ENCODE peak calls at places on chromosomes 11 and 22, in ten cellular contexts. One of them, this sample, is unnamed.

GRCh38 chr22:25582946-25583345 is 18.5 kb downstream of the GRK3 start:
- DNase-seq in NCI-H1417: no peak
- DNase-seq in Calu3: no peak
- DNase-seq in stimulated activated effector memory CD8-positive, alpha-beta T cell treated with anti-CD3 and anti-CD28 coated beads, Interleukin-12 subunit alpha, Interleukin-12 subunit beta, amount 100 ng/mL, for 72 hours: no peak
- DNase-seq in GM23248: peak; percentile 39
- DNase-seq in sciatic nerve: no peak
- DNase-seq in fibroblast of the aortic adventitia: peak; percentile 28
- DNase-seq in stimulated activated CD4-positive, alpha-beta T cell treated with anti-CD3 and anti-CD28 coated beads, TNF-alpha, amount 100 ng/mL, for 24 hours: no peak
- DNase-seq in GM12865: no peak
- DNase-seq in bronchial epithelial cell: peak; percentile 46
- DNase-seq in this sample: no peak

GRCh38 chr11:124917115-124917637 is 1.9 kb upstream of the HEPN1 start:
- DNase-seq in NCI-H1417: no peak
- DNase-seq in Calu3: no peak
- DNase-seq in stimulated activated effector memory CD8-positive, alpha-beta T cell treated with anti-CD3 and anti-CD28 coated beads, Interleukin-12 subunit alpha, Interleukin-12 subunit beta, amount 100 ng/mL, for 72 hours: no peak
- DNase-seq in GM23248: peak; percentile 47
- DNase-seq in sciatic nerve: no peak
- DNase-seq in fibroblast of the aortic adventitia: peak; percentile 56
- DNase-seq in stimulated activated CD4-positive, alpha-beta T cell treated with anti-CD3 and anti-CD28 coated beads, TNF-alpha, amount 100 ng/mL, for 24 hours: no peak
- DNase-seq in GM12865: no peak
- DNase-seq in bronchial epithelial cell: peak; percentile 9
- DNase-seq in this sample: no peak

GRCh38 chr22:31944700-31945477 is 554 bp downstream of the YWHAH start:
- DNase-seq in NCI-H1417: peak; percentile 78
- DNase-seq in Calu3: peak; percentile 56
- DNase-seq in stimulated activated effector memory CD8-positive, alpha-beta T cell treated with anti-CD3 and anti-CD28 coated beads, Interleukin-12 subunit alpha, Interleukin-12 subunit beta, amount 100 ng/mL, for 72 hours: peak; percentile 29
- DNase-seq in GM23248: peak; percentile 60
- DNase-seq in sciatic nerve: peak; percentile 79
- DNase-seq in fibroblast of the aortic adventitia: no peak
- DNase-seq in stimulated activated CD4-positive, alpha-beta T cell treated with anti-CD3 and anti-CD28 coated beads, TNF-alpha, amount 100 ng/mL, for 24 hours: peak; percentile 35
- DNase-seq in GM12865: peak; percentile 22
- DNase-seq in bronchial epithelial cell: no peak
- DNase-seq in this sample: peak; percentile 27

GRCh38 chr11:93113824-93114223 is 84.0 kb downstream of the SLC36A4 start:
- DNase-seq in NCI-H1417: no peak
- DNase-seq in Calu3: no peak
- DNase-seq in stimulated activated effector memory CD8-positive, alpha-beta T cell treated with anti-CD3 and anti-CD28 coated beads, Interleukin-12 subunit alpha, Interleukin-12 subunit beta, amount 100 ng/mL, for 72 hours: no peak
- DNase-seq in GM23248: no peak
- DNase-seq in sciatic nerve: no peak
- DNase-seq in fibroblast of the aortic adventitia: no peak
- DNase-seq in stimulated activated CD4-positive, alpha-beta T cell treated with anti-CD3 and anti-CD28 coated beads, TNF-alpha, amount 100 ng/mL, for 24 hours: no peak
- DNase-seq in GM12865: no peak
- DNase-seq in bronchial epithelial cell: no peak
- DNase-seq in this sample: no peak

GRCh38 chr11:11163256-11163655 is 189.8 kb downstream of the CSNK2A3 start:
- DNase-seq in NCI-H1417: no peak
- DNase-seq in Calu3: peak; percentile 32
- DNase-seq in stimulated activated effector memory CD8-positive, alpha-beta T cell treated with anti-CD3 and anti-CD28 coated beads, Interleukin-12 subunit alpha, Interleukin-12 subunit beta, amount 100 ng/mL, for 72 hours: no peak
- DNase-seq in GM23248: peak; percentile 38
- DNase-seq in sciatic nerve: no peak
- DNase-seq in fibroblast of the aortic adventitia: no peak
- DNase-seq in stimulated activated CD4-positive, alpha-beta T cell treated with anti-CD3 and anti-CD28 coated beads, TNF-alpha, amount 100 ng/mL, for 24 hours: no peak
- DNase-seq in GM12865: no peak
- DNase-seq in bronchial epithelial cell: no peak
- DNase-seq in this sample: peak; percentile 59

GRCh38 chr22:31715157-31715778 is 34.7 kb downstream of the PRR14L start:
- DNase-seq in NCI-H1417: no peak
- DNase-seq in Calu3: no peak
- DNase-seq in stimulated activated effector memory CD8-positive, alpha-beta T cell treated with anti-CD3 and anti-CD28 coated beads, Interleukin-12 subunit alpha, Interleukin-12 subunit beta, amount 100 ng/mL, for 72 hours: no peak
- DNase-seq in GM23248: no peak
- DNase-seq in sciatic nerve: no peak
- DNase-seq in fibroblast of the aortic adventitia: no peak
- DNase-seq in stimulated activated CD4-positive, alpha-beta T cell treated with anti-CD3 and anti-CD28 coated beads, TNF-alpha, amount 100 ng/mL, for 24 hours: no peak
- DNase-seq in GM12865: no peak
- DNase-seq in bronchial epithelial cell: no peak
- DNase-seq in this sample: no peak

GRCh38 chr11:18312663-18313420 is 9.1 kb downstream of the HPS5 start:
- DNase-seq in NCI-H1417: no peak
- DNase-seq in Calu3: peak; percentile 41
- DNase-seq in stimulated activated effector memory CD8-positive, alpha-beta T cell treated with anti-CD3 and anti-CD28 coated beads, Interleukin-12 subunit alpha, Interleukin-12 subunit beta, amount 100 ng/mL, for 72 hours: no peak
- DNase-seq in GM23248: peak; percentile 54
- DNase-seq in sciatic nerve: no peak
- DNase-seq in fibroblast of the aortic adventitia: peak; percentile 70
- DNase-seq in stimulated activated CD4-positive, alpha-beta T cell treated with anti-CD3 and anti-CD28 coated beads, TNF-alpha, amount 100 ng/mL, for 24 hours: no peak
- DNase-seq in GM12865: no peak
- DNase-seq in bronchial epithelial cell: peak; percentile 82
- DNase-seq in this sample: no peak

GRCh38 chr11:128299132-128299726 is 288.1 kb downstream of the ETS1 start:
- DNase-seq in NCI-H1417: peak; percentile 29
- DNase-seq in Calu3: no peak
- DNase-seq in stimulated activated effector memory CD8-positive, alpha-beta T cell treated with anti-CD3 and anti-CD28 coated beads, Interleukin-12 subunit alpha, Interleukin-12 subunit beta, amount 100 ng/mL, for 72 hours: no peak
- DNase-seq in GM23248: peak; percentile 75
- DNase-seq in sciatic nerve: no peak
- DNase-seq in fibroblast of the aortic adventitia: peak; percentile 51
- DNase-seq in stimulated activated CD4-positive, alpha-beta T cell treated with anti-CD3 and anti-CD28 coated beads, TNF-alpha, amount 100 ng/mL, for 24 hours: no peak
- DNase-seq in GM12865: peak; percentile 74
- DNase-seq in bronchial epithelial cell: peak; percentile 9
- DNase-seq in this sample: no peak

GRCh38 chr11:63493127-63493526 is 2.2 kb upstream of the PLAAT5 start:
- DNase-seq in NCI-H1417: no peak
- DNase-seq in Calu3: no peak
- DNase-seq in stimulated activated effector memory CD8-positive, alpha-beta T cell treated with anti-CD3 and anti-CD28 coated beads, Interleukin-12 subunit alpha, Interleukin-12 subunit beta, amount 100 ng/mL, for 72 hours: no peak
- DNase-seq in GM23248: no peak
- DNase-seq in sciatic nerve: no peak
- DNase-seq in fibroblast of the aortic adventitia: no peak
- DNase-seq in stimulated activated CD4-positive, alpha-beta T cell treated with anti-CD3 and anti-CD28 coated beads, TNF-alpha, amount 100 ng/mL, for 24 hours: no peak
- DNase-seq in GM12865: no peak
- DNase-seq in bronchial epithelial cell: no peak
- DNase-seq in this sample: no peak

GRCh38 chr11:123194308-123195181 is 503 bp downstream of the CLMP start:
- DNase-seq in NCI-H1417: peak; percentile 82
- DNase-seq in Calu3: peak; percentile 11
- DNase-seq in stimulated activated effector memory CD8-positive, alpha-beta T cell treated with anti-CD3 and anti-CD28 coated beads, Interleukin-12 subunit alpha, Interleukin-12 subunit beta, amount 100 ng/mL, for 72 hours: no peak
- DNase-seq in GM23248: peak; percentile 70
- DNase-seq in sciatic nerve: peak; percentile 66
- DNase-seq in fibroblast of the aortic adventitia: peak; percentile 63
- DNase-seq in stimulated activated CD4-positive, alpha-beta T cell treated with anti-CD3 and anti-CD28 coated beads, TNF-alpha, amount 100 ng/mL, for 24 hours: no peak
- DNase-seq in GM12865: no peak
- DNase-seq in bronchial epithelial cell: peak; percentile 22
- DNase-seq in this sample: no peak

GRCh38 chr11:14519692-14520085 is 497 bp downstream of the PSMA1 start:
- DNase-seq in NCI-H1417: no peak
- DNase-seq in Calu3: no peak
- DNase-seq in stimulated activated effector memory CD8-positive, alpha-beta T cell treated with anti-CD3 and anti-CD28 coated beads, Interleukin-12 subunit alpha, Interleukin-12 subunit beta, amount 100 ng/mL, for 72 hours: no peak
- DNase-seq in GM23248: peak; percentile 75
- DNase-seq in sciatic nerve: no peak
- DNase-seq in fibroblast of the aortic adventitia: no peak
- DNase-seq in stimulated activated CD4-positive, alpha-beta T cell treated with anti-CD3 and anti-CD28 coated beads, TNF-alpha, amount 100 ng/mL, for 24 hours: no peak
- DNase-seq in GM12865: no peak
- DNase-seq in bronchial epithelial cell: peak; percentile 65
- DNase-seq in this sample: no peak

GRCh38 chr11:70122490-70123198 is 44.5 kb downstream of the ANO1 start:
- DNase-seq in NCI-H1417: peak; percentile 27
- DNase-seq in Calu3: no peak
- DNase-seq in stimulated activated effector memory CD8-positive, alpha-beta T cell treated with anti-CD3 and anti-CD28 coated beads, Interleukin-12 subunit alpha, Interleukin-12 subunit beta, amount 100 ng/mL, for 72 hours: no peak
- DNase-seq in GM23248: no peak
- DNase-seq in sciatic nerve: no peak
- DNase-seq in fibroblast of the aortic adventitia: no peak
- DNase-seq in stimulated activated CD4-positive, alpha-beta T cell treated with anti-CD3 and anti-CD28 coated beads, TNF-alpha, amount 100 ng/mL, for 24 hours: no peak
- DNase-seq in GM12865: no peak
- DNase-seq in bronchial epithelial cell: no peak
- DNase-seq in this sample: no peak

GRCh38 chr11:71286701-71287643 is 34.6 kb upstream of the SHANK2 start:
- DNase-seq in NCI-H1417: no peak
- DNase-seq in Calu3: peak; percentile 67
- DNase-seq in stimulated activated effector memory CD8-positive, alpha-beta T cell treated with anti-CD3 and anti-CD28 coated beads, Interleukin-12 subunit alpha, Interleukin-12 subunit beta, amount 100 ng/mL, for 72 hours: no peak
- DNase-seq in GM23248: peak; percentile 98
- DNase-seq in sciatic nerve: no peak
- DNase-seq in fibroblast of the aortic adventitia: peak; percentile 97
- DNase-seq in stimulated activated CD4-positive, alpha-beta T cell treated with anti-CD3 and anti-CD28 coated beads, TNF-alpha, amount 100 ng/mL, for 24 hours: no peak
- DNase-seq in GM12865: no peak
- DNase-seq in bronchial epithelial cell: peak; percentile 86
- DNase-seq in this sample: peak; percentile 26

GRCh38 chr11:86230196-86230813 is 14.2 kb upstream of the EED start:
- DNase-seq in NCI-H1417: no peak
- DNase-seq in Calu3: peak; percentile 33
- DNase-seq in stimulated activated effector memory CD8-positive, alpha-beta T cell treated with anti-CD3 and anti-CD28 coated beads, Interleukin-12 subunit alpha, Interleukin-12 subunit beta, amount 100 ng/mL, for 72 hours: no peak
- DNase-seq in GM23248: peak; percentile 28
- DNase-seq in sciatic nerve: no peak
- DNase-seq in fibroblast of the aortic adventitia: no peak
- DNase-seq in stimulated activated CD4-positive, alpha-beta T cell treated with anti-CD3 and anti-CD28 coated beads, TNF-alpha, amount 100 ng/mL, for 24 hours: no peak
- DNase-seq in GM12865: no peak
- DNase-seq in bronchial epithelial cell: peak; percentile 55
- DNase-seq in this sample: peak; percentile 24

GRCh38 chr22:29689872-29690213 is 30.0 kb upstream of the CABP7 start:
- DNase-seq in NCI-H1417: peak; percentile 40
- DNase-seq in Calu3: peak; percentile 60
- DNase-seq in stimulated activated effector memory CD8-positive, alpha-beta T cell treated with anti-CD3 and anti-CD28 coated beads, Interleukin-12 subunit alpha, Interleukin-12 subunit beta, amount 100 ng/mL, for 72 hours: no peak
- DNase-seq in GM23248: peak; percentile 75
- DNase-seq in sciatic nerve: peak; percentile 83
- DNase-seq in fibroblast of the aortic adventitia: peak; percentile 58
- DNase-seq in stimulated activated CD4-positive, alpha-beta T cell treated with anti-CD3 and anti-CD28 coated beads, TNF-alpha, amount 100 ng/mL, for 24 hours: peak; percentile 35
- DNase-seq in GM12865: peak; percentile 21
- DNase-seq in bronchial epithelial cell: peak; percentile 31
- DNase-seq in this sample: peak; percentile 61

GRCh38 chr11:117315285-117316196 is 515 bp downstream of the BACE1 start:
- DNase-seq in NCI-H1417: peak; percentile 56
- DNase-seq in Calu3: no peak
- DNase-seq in stimulated activated effector memory CD8-positive, alpha-beta T cell treated with anti-CD3 and anti-CD28 coated beads, Interleukin-12 subunit alpha, Interleukin-12 subunit beta, amount 100 ng/mL, for 72 hours: peak; percentile 10
- DNase-seq in GM23248: peak; percentile 51
- DNase-seq in sciatic nerve: peak; percentile 58
- DNase-seq in fibroblast of the aortic adventitia: no peak
- DNase-seq in stimulated activated CD4-positive, alpha-beta T cell treated with anti-CD3 and anti-CD28 coated beads, TNF-alpha, amount 100 ng/mL, for 24 hours: peak; percentile 11
- DNase-seq in GM12865: no peak
- DNase-seq in bronchial epithelial cell: no peak
- DNase-seq in this sample: peak; percentile 16

GRCh38 chr11:94586978-94587377 is 19.8 kb downstream of the PIWIL4 start:
- DNase-seq in NCI-H1417: no peak
- DNase-seq in Calu3: peak; percentile 10
- DNase-seq in stimulated activated effector memory CD8-positive, alpha-beta T cell treated with anti-CD3 and anti-CD28 coated beads, Interleukin-12 subunit alpha, Interleukin-12 subunit beta, amount 100 ng/mL, for 72 hours: no peak
- DNase-seq in GM23248: no peak
- DNase-seq in sciatic nerve: no peak
- DNase-seq in fibroblast of the aortic adventitia: no peak
- DNase-seq in stimulated activated CD4-positive, alpha-beta T cell treated with anti-CD3 and anti-CD28 coated beads, TNF-alpha, amount 100 ng/mL, for 24 hours: no peak
- DNase-seq in GM12865: no peak
- DNase-seq in bronchial epithelial cell: peak; percentile 27
- DNase-seq in this sample: peak; percentile 36

GRCh38 chr11:129917231-129917630 is 21.9 kb upstream of the NFRKB start:
- DNase-seq in NCI-H1417: no peak
- DNase-seq in Calu3: no peak
- DNase-seq in stimulated activated effector memory CD8-positive, alpha-beta T cell treated with anti-CD3 and anti-CD28 coated beads, Interleukin-12 subunit alpha, Interleukin-12 subunit beta, amount 100 ng/mL, for 72 hours: no peak
- DNase-seq in GM23248: peak; percentile 34
- DNase-seq in sciatic nerve: no peak
- DNase-seq in fibroblast of the aortic adventitia: peak; percentile 71
- DNase-seq in stimulated activated CD4-positive, alpha-beta T cell treated with anti-CD3 and anti-CD28 coated beads, TNF-alpha, amount 100 ng/mL, for 24 hours: no peak
- DNase-seq in GM12865: no peak
- DNase-seq in bronchial epithelial cell: no peak
- DNase-seq in this sample: no peak

GRCh38 chr11:19244084-19244483 is 3.3 kb upstream of the E2F8 start:
- DNase-seq in NCI-H1417: no peak
- DNase-seq in Calu3: peak; percentile 63
- DNase-seq in stimulated activated effector memory CD8-positive, alpha-beta T cell treated with anti-CD3 and anti-CD28 coated beads, Interleukin-12 subunit alpha, Interleukin-12 subunit beta, amount 100 ng/mL, for 72 hours: no peak
- DNase-seq in GM23248: peak; percentile 54
- DNase-seq in sciatic nerve: no peak
- DNase-seq in fibroblast of the aortic adventitia: peak; percentile 29
- DNase-seq in stimulated activated CD4-positive, alpha-beta T cell treated with anti-CD3 and anti-CD28 coated beads, TNF-alpha, amount 100 ng/mL, for 24 hours: no peak
- DNase-seq in GM12865: no peak
- DNase-seq in bronchial epithelial cell: peak; percentile 96
- DNase-seq in this sample: peak; percentile 87

GRCh38 chr11:29801561-29801960 is 215.3 kb downstream of the KCNA4 start:
- DNase-seq in NCI-H1417: no peak
- DNase-seq in Calu3: no peak
- DNase-seq in stimulated activated effector memory CD8-positive, alpha-beta T cell treated with anti-CD3 and anti-CD28 coated beads, Interleukin-12 subunit alpha, Interleukin-12 subunit beta, amount 100 ng/mL, for 72 hours: no peak
- DNase-seq in GM23248: peak; percentile 15
- DNase-seq in sciatic nerve: no peak
- DNase-seq in fibroblast of the aortic adventitia: peak; percentile 0
- DNase-seq in stimulated activated CD4-positive, alpha-beta T cell treated with anti-CD3 and anti-CD28 coated beads, TNF-alpha, amount 100 ng/mL, for 24 hours: no peak
- DNase-seq in GM12865: no peak
- DNase-seq in bronchial epithelial cell: no peak
- DNase-seq in this sample: no peak